ENCODE peak calls at places on chromosomes 5 and 9, in seven cellular contexts. E, Z, O, X, M, S and K are unnamed samples.

GRCh38 chr5:173302546-173303155 is 25.6 kb downstream of the STC2 start:
- DNase-seq in E (no peak), S (peak; percentile 91), Z (no peak), O (peak; percentile 25), M (no peak), X (no peak), K (no peak)

GRCh38 chr9:134559013-134559412 is 82.6 kb upstream of the COL5A1 start:
- DNase-seq in O (no peak), E (no peak), M (no peak), Z (no peak), S (no peak), X (no peak), K (no peak)

GRCh38 chr9:135341612-135342169 is 137.9 kb upstream of the PPP1R26 start:
- DNase-seq in X (no peak), E (no peak), S (no peak), O (no peak), Z (no peak), M (peak; percentile 3), K (no peak)

GRCh38 chr9:109793196-109793595 is 13.2 kb downstream of the PALM2AKAP2 start:
- DNase-seq in M (no peak), X (no peak), S (peak; percentile 91), Z (no peak), E (no peak), O (peak; percentile 97), K (no peak)

GRCh38 chr9:128160603-128160987 is 530 bp downstream of the BBLN start:
- DNase-seq in Z (no peak), O (no peak), M (peak; percentile 54), X (no peak), E (no peak), S (peak; percentile 38), K (peak; percentile 28)

GRCh38 chr9:18755263-18755662 is 277.7 kb downstream of the SAXO1 start:
- DNase-seq in Z (no peak), E (no peak), X (no peak), O (no peak), M (no peak), S (no peak), K (no peak)

GRCh38 chr5:141514330-141515111 is 25.6 kb downstream of the PCDHGC5 start:
- DNase-seq in M (no peak), O (no peak), E (no peak), X (no peak), Z (no peak), S (peak; percentile 77), K (no peak)

GRCh38 chr9:120864719-120865118 is 12.3 kb downstream of the PHF19 start:
- DNase-seq in O (no peak), S (no peak), Z (no peak), M (no peak), E (no peak), X (no peak), K (no peak)

GRCh38 chr5:55897905-55898304 is 46.7 kb downstream of the IL31RA start:
- DNase-seq in E (no peak), Z (peak; percentile 65), S (peak; percentile 96), O (no peak), M (peak; percentile 56), X (no peak), K (no peak)

GRCh38 chr9:128027166-128027539 is 40.0 kb downstream of the NAIF1 start:
- DNase-seq in Z (no peak), E (no peak), O (no peak), M (no peak), X (peak; percentile 43), S (no peak), K (no peak)

GRCh38 chr5:172870261-172870806 is 36.3 kb downstream of the ERGIC1 start:
- DNase-seq in M (peak; percentile 66), O (no peak), S (peak; percentile 93), X (no peak), Z (peak; percentile 80), E (no peak), K (no peak)

GRCh38 chr5:150671509-150672236 is 10.6 kb downstream of the MYOZ3 start:
- DNase-seq in X (peak; percentile 49), O (no peak), M (peak; percentile 45), E (no peak), S (no peak), Z (no peak), K (no peak)

GRCh38 chr5:80346055-80346454 is 26.3 kb downstream of the SPZ1 start:
- DNase-seq in Z (no peak), S (peak; percentile 21), O (peak; percentile 29), X (peak; percentile 25), M (no peak), E (no peak), K (peak; percentile 44)

GRCh38 chr5:65126192-65126591 is 355.5 kb downstream of the ADAMTS6 start:
- DNase-seq in E (no peak), X (no peak), O (no peak), Z (no peak), M (peak; percentile 40), S (no peak), K (no peak)

GRCh38 chr5:124330595-124330994 is 415.8 kb downstream of the ZNF608 start:
- DNase-seq in Z (no peak), S (peak; percentile 13), X (no peak), M (no peak), E (no peak), O (no peak), K (no peak)

GRCh38 chr9:34522971-34523797 is at the start of gene ENHO:
- DNase-seq in E (peak; percentile 84), S (peak; percentile 90), O (peak; percentile 91), M (peak; percentile 90), Z (peak; percentile 81), X (peak; percentile 76), K (peak; percentile 79)

GRCh38 chr9:33817327-33818166 is 587 bp downstream of the UBE2R2 start:
- DNase-seq in X (peak; percentile 55), Z (peak; percentile 38), S (peak; percentile 80), E (peak; percentile 40), M (peak; percentile 74), O (peak; percentile 75), K (peak; percentile 71)

GRCh38 chr9:134296301-134297081 is 29.8 kb upstream of the RXRA start:
- DNase-seq in O (no peak), Z (no peak), X (no peak), S (no peak), E (no peak), M (peak; percentile 13), K (no peak)

GRCh38 chr9:133576591-133577462 is 32.4 kb downstream of the FAM163B start:
- DNase-seq in Z (no peak), O (no peak), S (peak; percentile 12), M (peak; percentile 63), E (no peak), X (no peak), K (no peak)

GRCh38 chr9:95264954-95265615 is 52.4 kb downstream of the FANCC start:
- DNase-seq in E (no peak), S (peak; percentile 41), X (no peak), O (peak; percentile 34), M (no peak), Z (no peak), K (no peak)

GRCh38 chr9:107177857-107178256 is 105.2 kb upstream of the RAD23B start:
- DNase-seq in S (no peak), X (no peak), E (no peak), Z (no peak), O (no peak), M (no peak), K (no peak)

GRCh38 chr5:97071101-97071500 is 71.3 kb downstream of the LIX1 start:
- DNase-seq in E (no peak), Z (peak; percentile 29), S (peak; percentile 50), M (no peak), O (no peak), X (no peak), K (no peak)

GRCh38 chr9:134984372-134985240 is 66.9 kb upstream of the FCN1 start:
- DNase-seq in M (no peak), Z (no peak), X (no peak), E (no peak), O (no peak), S (no peak), K (no peak)

GRCh38 chr9:77534376-77535057 is 113.6 kb downstream of the GNA14 start:
- DNase-seq in O (peak; percentile 77), X (no peak), M (peak; percentile 44), S (no peak), E (no peak), Z (no peak), K (no peak)